ENCODE peak calls at places on chromosomes 2 and 18, in eight cellular contexts. One of them, this sample, is unnamed.

GRCh38 chr2:112869258-112869842 is 32.8 kb upstream of the IL1B start:
- DNase-seq in MV-4-11: peak
- DNase-seq in fibroblast of gingiva: peak
- DNase-seq in activated naive CD8-positive, alpha-beta T cell treated with anti-CD3 and anti-CD28 coated beads, Interleukin-2, amount 50 U/mL, for 24 hours: peak
- DNase-seq in hypothalamus: no peak
- DNase-seq in Ammon's horn: no peak
- DNase-seq in amygdala: no peak
- DNase-seq in HFFc6: peak
- DNase-seq in this sample: peak

GRCh38 chr2:19312949-19313348 is 45.5 kb downstream of the OSR1 start:
- DNase-seq in MV-4-11: no peak
- DNase-seq in fibroblast of gingiva: peak
- DNase-seq in activated naive CD8-positive, alpha-beta T cell treated with anti-CD3 and anti-CD28 coated beads, Interleukin-2, amount 50 U/mL, for 24 hours: no peak
- DNase-seq in hypothalamus: no peak
- DNase-seq in Ammon's horn: no peak
- DNase-seq in amygdala: no peak
- DNase-seq in HFFc6: peak
- DNase-seq in this sample: no peak

GRCh38 chr2:200741468-200742202 is 70.1 kb upstream of the BZW1 start:
- DNase-seq in MV-4-11: no peak
- DNase-seq in fibroblast of gingiva: no peak
- DNase-seq in activated naive CD8-positive, alpha-beta T cell treated with anti-CD3 and anti-CD28 coated beads, Interleukin-2, amount 50 U/mL, for 24 hours: no peak
- DNase-seq in hypothalamus: no peak
- DNase-seq in Ammon's horn: no peak
- DNase-seq in amygdala: no peak
- DNase-seq in HFFc6: no peak
- DNase-seq in this sample: no peak

GRCh38 chr2:118112771-118113334 is 24.6 kb downstream of the INSIG2 start:
- DNase-seq in MV-4-11: no peak
- DNase-seq in fibroblast of gingiva: peak
- DNase-seq in activated naive CD8-positive, alpha-beta T cell treated with anti-CD3 and anti-CD28 coated beads, Interleukin-2, amount 50 U/mL, for 24 hours: no peak
- DNase-seq in hypothalamus: no peak
- DNase-seq in Ammon's horn: no peak
- DNase-seq in amygdala: no peak
- DNase-seq in HFFc6: peak
- DNase-seq in this sample: no peak

GRCh38 chr2:216850665-216851327 is 9.1 kb downstream of the TNP1 start:
- DNase-seq in MV-4-11: no peak
- DNase-seq in fibroblast of gingiva: no peak
- DNase-seq in activated naive CD8-positive, alpha-beta T cell treated with anti-CD3 and anti-CD28 coated beads, Interleukin-2, amount 50 U/mL, for 24 hours: no peak
- DNase-seq in hypothalamus: no peak
- DNase-seq in Ammon's horn: peak
- DNase-seq in amygdala: no peak
- DNase-seq in HFFc6: no peak
- DNase-seq in this sample: no peak

GRCh38 chr2:74764429-74765272 is 69.3 kb upstream of the HK2 start:
- DNase-seq in MV-4-11: peak
- DNase-seq in fibroblast of gingiva: no peak
- DNase-seq in activated naive CD8-positive, alpha-beta T cell treated with anti-CD3 and anti-CD28 coated beads, Interleukin-2, amount 50 U/mL, for 24 hours: no peak
- DNase-seq in hypothalamus: no peak
- DNase-seq in Ammon's horn: no peak
- DNase-seq in amygdala: no peak
- DNase-seq in HFFc6: no peak
- DNase-seq in this sample: peak

GRCh38 chr2:218811382-218811781 is 20.2 kb downstream of the PRKAG3 start:
- DNase-seq in MV-4-11: peak
- DNase-seq in fibroblast of gingiva: no peak
- DNase-seq in activated naive CD8-positive, alpha-beta T cell treated with anti-CD3 and anti-CD28 coated beads, Interleukin-2, amount 50 U/mL, for 24 hours: no peak
- DNase-seq in hypothalamus: no peak
- DNase-seq in Ammon's horn: no peak
- DNase-seq in amygdala: no peak
- DNase-seq in HFFc6: no peak
- DNase-seq in this sample: peak

GRCh38 chr2:207088276-207088675 is 77.5 kb downstream of the KLF7 start:
- DNase-seq in MV-4-11: no peak
- DNase-seq in fibroblast of gingiva: no peak
- DNase-seq in activated naive CD8-positive, alpha-beta T cell treated with anti-CD3 and anti-CD28 coated beads, Interleukin-2, amount 50 U/mL, for 24 hours: no peak
- DNase-seq in hypothalamus: no peak
- DNase-seq in Ammon's horn: no peak
- DNase-seq in amygdala: no peak
- DNase-seq in HFFc6: no peak
- DNase-seq in this sample: no peak

GRCh38 chr2:159053186-159054031 is 85.0 kb downstream of the TANC1 start:
- DNase-seq in MV-4-11: no peak
- DNase-seq in fibroblast of gingiva: peak
- DNase-seq in activated naive CD8-positive, alpha-beta T cell treated with anti-CD3 and anti-CD28 coated beads, Interleukin-2, amount 50 U/mL, for 24 hours: no peak
- DNase-seq in hypothalamus: no peak
- DNase-seq in Ammon's horn: no peak
- DNase-seq in amygdala: no peak
- DNase-seq in HFFc6: no peak
- DNase-seq in this sample: no peak

GRCh38 chr2:233121856-233122255 is 61.7 kb downstream of the INPP5D start:
- DNase-seq in MV-4-11: no peak
- DNase-seq in fibroblast of gingiva: no peak
- DNase-seq in activated naive CD8-positive, alpha-beta T cell treated with anti-CD3 and anti-CD28 coated beads, Interleukin-2, amount 50 U/mL, for 24 hours: no peak
- DNase-seq in hypothalamus: no peak
- DNase-seq in Ammon's horn: no peak
- DNase-seq in amygdala: no peak
- DNase-seq in HFFc6: no peak
- DNase-seq in this sample: no peak

GRCh38 chr2:43759195-43759594 is 14.6 kb upstream of the DYNC2LI1 start:
- DNase-seq in MV-4-11: no peak
- DNase-seq in fibroblast of gingiva: peak
- DNase-seq in activated naive CD8-positive, alpha-beta T cell treated with anti-CD3 and anti-CD28 coated beads, Interleukin-2, amount 50 U/mL, for 24 hours: no peak
- DNase-seq in hypothalamus: no peak
- DNase-seq in Ammon's horn: no peak
- DNase-seq in amygdala: no peak
- DNase-seq in HFFc6: peak
- DNase-seq in this sample: no peak

GRCh38 chr2:205746408-205746785 is 64.1 kb downstream of the NRP2 start:
- DNase-seq in MV-4-11: no peak
- DNase-seq in fibroblast of gingiva: no peak
- DNase-seq in activated naive CD8-positive, alpha-beta T cell treated with anti-CD3 and anti-CD28 coated beads, Interleukin-2, amount 50 U/mL, for 24 hours: no peak
- DNase-seq in hypothalamus: no peak
- DNase-seq in Ammon's horn: peak
- DNase-seq in amygdala: no peak
- DNase-seq in HFFc6: no peak
- DNase-seq in this sample: no peak

GRCh38 chr18:10352671-10353070 is 101.8 kb upstream of the APCDD1 start:
- DNase-seq in MV-4-11: no peak
- DNase-seq in fibroblast of gingiva: no peak
- DNase-seq in activated naive CD8-positive, alpha-beta T cell treated with anti-CD3 and anti-CD28 coated beads, Interleukin-2, amount 50 U/mL, for 24 hours: no peak
- DNase-seq in hypothalamus: no peak
- DNase-seq in Ammon's horn: no peak
- DNase-seq in amygdala: no peak
- DNase-seq in HFFc6: no peak
- DNase-seq in this sample: no peak

GRCh38 chr2:145595296-145595695 is 1075.4 kb upstream of the ZEB2 start:
- DNase-seq in MV-4-11: no peak
- DNase-seq in fibroblast of gingiva: no peak
- DNase-seq in activated naive CD8-positive, alpha-beta T cell treated with anti-CD3 and anti-CD28 coated beads, Interleukin-2, amount 50 U/mL, for 24 hours: no peak
- DNase-seq in hypothalamus: no peak
- DNase-seq in Ammon's horn: no peak
- DNase-seq in amygdala: no peak
- DNase-seq in HFFc6: no peak
- DNase-seq in this sample: no peak

GRCh38 chr2:127226520-127227263 is 6.6 kb upstream of the CYP27C1 start:
- DNase-seq in MV-4-11: peak
- DNase-seq in fibroblast of gingiva: peak
- DNase-seq in activated naive CD8-positive, alpha-beta T cell treated with anti-CD3 and anti-CD28 coated beads, Interleukin-2, amount 50 U/mL, for 24 hours: peak
- DNase-seq in hypothalamus: no peak
- DNase-seq in Ammon's horn: no peak
- DNase-seq in amygdala: no peak
- DNase-seq in HFFc6: peak
- DNase-seq in this sample: no peak

GRCh38 chr2:46510596-46511177 is 31.3 kb downstream of the TMEM247 start:
- DNase-seq in MV-4-11: no peak
- DNase-seq in fibroblast of gingiva: no peak
- DNase-seq in activated naive CD8-positive, alpha-beta T cell treated with anti-CD3 and anti-CD28 coated beads, Interleukin-2, amount 50 U/mL, for 24 hours: no peak
- DNase-seq in hypothalamus: no peak
- DNase-seq in Ammon's horn: no peak
- DNase-seq in amygdala: no peak
- DNase-seq in HFFc6: no peak
- DNase-seq in this sample: no peak

GRCh38 chr2:179429060-179429471 is 164.4 kb upstream of the SESTD1 start:
- DNase-seq in MV-4-11: no peak
- DNase-seq in fibroblast of gingiva: no peak
- DNase-seq in activated naive CD8-positive, alpha-beta T cell treated with anti-CD3 and anti-CD28 coated beads, Interleukin-2, amount 50 U/mL, for 24 hours: no peak
- DNase-seq in hypothalamus: no peak
- DNase-seq in Ammon's horn: no peak
- DNase-seq in amygdala: no peak
- DNase-seq in HFFc6: no peak
- DNase-seq in this sample: no peak

GRCh38 chr2:26585100-26585499 is 56.1 kb downstream of the CIB4 start:
- DNase-seq in MV-4-11: no peak
- DNase-seq in fibroblast of gingiva: no peak
- DNase-seq in activated naive CD8-positive, alpha-beta T cell treated with anti-CD3 and anti-CD28 coated beads, Interleukin-2, amount 50 U/mL, for 24 hours: no peak
- DNase-seq in hypothalamus: no peak
- DNase-seq in Ammon's horn: no peak
- DNase-seq in amygdala: no peak
- DNase-seq in HFFc6: no peak
- DNase-seq in this sample: no peak

GRCh38 chr2:13542642-13543041 is 825.9 kb downstream of the TRIB2 start:
- DNase-seq in MV-4-11: no peak
- DNase-seq in fibroblast of gingiva: no peak
- DNase-seq in activated naive CD8-positive, alpha-beta T cell treated with anti-CD3 and anti-CD28 coated beads, Interleukin-2, amount 50 U/mL, for 24 hours: no peak
- DNase-seq in hypothalamus: no peak
- DNase-seq in Ammon's horn: no peak
- DNase-seq in amygdala: no peak
- DNase-seq in HFFc6: no peak
- DNase-seq in this sample: no peak

GRCh38 chr2:219954331-219954730 is 326.9 kb downstream of the SLC4A3 start:
- DNase-seq in MV-4-11: no peak
- DNase-seq in fibroblast of gingiva: no peak
- DNase-seq in activated naive CD8-positive, alpha-beta T cell treated with anti-CD3 and anti-CD28 coated beads, Interleukin-2, amount 50 U/mL, for 24 hours: no peak
- DNase-seq in hypothalamus: no peak
- DNase-seq in Ammon's horn: no peak
- DNase-seq in amygdala: no peak
- DNase-seq in HFFc6: peak
- DNase-seq in this sample: no peak

This sample was measured in GF-D8.